ENCODE peak calls at places on chromosomes 3 and 15, in nine cellular contexts. B, Z, T, G, J, L, N, Q and E are unnamed samples.
A peak's percentile ranks its signal among the peaks of the same experiment; 100 is the strongest.

GRCh38 chr3:185264849-185265553 is 11.2 kb upstream of the EHHADH start:
- DNase-seq in B (no peak), Z (no peak), T (no peak), G (no peak), J (no peak), L (no peak), N (no peak), Q (no peak), E (no peak)

GRCh38 chr3:147462856-147463255 is 53.7 kb downstream of the ZIC1 start:
- DNase-seq in B (peak; percentile 0), Z (no peak), T (no peak), G (no peak), J (no peak), L (no peak), N (no peak), Q (no peak), E (no peak)

GRCh38 chr3:87766736-87767135 is 292.1 kb downstream of the CGGBP1 start:
- DNase-seq in B (no peak), Z (no peak), T (no peak), G (no peak), J (no peak), L (no peak), N (no peak), Q (peak; percentile 27), E (no peak)

GRCh38 chr3:186425788-186426730 is 64.0 kb upstream of the DGKG start:
- DNase-seq in B (peak; percentile 65), Z (no peak), T (peak; percentile 50), G (no peak), J (no peak), L (no peak), N (no peak), Q (peak; percentile 55), E (no peak)

GRCh38 chr3:32325957-32326356 is 65.7 kb upstream of the CMTM7 start:
- DNase-seq in B (no peak), Z (no peak), T (no peak), G (no peak), J (no peak), L (peak; percentile 2), N (no peak), Q (peak; percentile 23), E (no peak)

GRCh38 chr3:61829301-61830110 is 268.1 kb downstream of the PTPRG start:
- DNase-seq in B (peak; percentile 38), Z (no peak), T (no peak), G (no peak), J (no peak), L (no peak), N (no peak), Q (no peak), E (peak; percentile 59)

GRCh38 chr3:168472811-168473210 is 377.1 kb upstream of the GOLIM4 start:
- DNase-seq in B (no peak), Z (no peak), T (no peak), G (no peak), J (no peak), L (no peak), N (no peak), Q (no peak), E (no peak)

GRCh38 chr15:61137139-61137792 is 91.8 kb downstream of the RORA start:
- DNase-seq in B (no peak), Z (no peak), T (no peak), G (no peak), J (no peak), L (no peak), N (no peak), Q (no peak), E (no peak)

GRCh38 chr3:46222435-46223161 is 14.5 kb upstream of the CCR1 start:
- DNase-seq in B (no peak), Z (no peak), T (no peak), G (no peak), J (no peak), L (no peak), N (no peak), Q (no peak), E (no peak)

GRCh38 chr3:141431411-141432378 is 55.1 kb upstream of the RASA2 start:
- DNase-seq in B (no peak), Z (no peak), T (no peak), G (no peak), J (no peak), L (no peak), N (no peak), Q (no peak), E (no peak)

GRCh38 chr3:166367947-166368533 is 530.8 kb upstream of the BCHE start:
- DNase-seq in B (no peak), Z (no peak), T (no peak), G (no peak), J (no peak), L (no peak), N (no peak), Q (peak; percentile 1), E (no peak)

GRCh38 chr15:32704343-32705076 is 13.3 kb upstream of the GREM1 start:
- DNase-seq in B (peak; percentile 65), Z (no peak), T (no peak), G (no peak), J (no peak), L (peak; percentile 33), N (no peak), Q (no peak), E (no peak)

GRCh38 chr3:182618085-182618732 is 175.1 kb upstream of the ATP11B start:
- DNase-seq in B (peak; percentile 10), Z (no peak), T (peak; percentile 22), G (no peak), J (no peak), L (peak; percentile 48), N (no peak), Q (peak; percentile 66), E (no peak)

GRCh38 chr3:192354687-192355086 is 372.7 kb downstream of the FGF12 start:
- DNase-seq in B (no peak), Z (no peak), T (no peak), G (no peak), J (no peak), L (no peak), N (no peak), Q (no peak), E (no peak)

GRCh38 chr3:48157950-48158376 is 30.3 kb downstream of the CDC25A start:
- DNase-seq in B (peak; percentile 82), Z (no peak), T (peak; percentile 89), G (peak; percentile 67), J (peak; percentile 32), L (no peak), N (peak; percentile 20), Q (peak; percentile 59), E (peak; percentile 66)

GRCh38 chr3:27568393-27568792 is 84.2 kb upstream of the SLC4A7 start:
- DNase-seq in B (peak; percentile 58), Z (no peak), T (no peak), G (no peak), J (no peak), L (peak; percentile 34), N (no peak), Q (peak; percentile 63), E (peak; percentile 30)

GRCh38 chr3:142624725-142625440 is 28.7 kb downstream of the PLS1 start:
- DNase-seq in B (no peak), Z (no peak), T (no peak), G (no peak), J (no peak), L (no peak), N (no peak), Q (no peak), E (no peak)

GRCh38 chr3:172512363-172512762 is 10.9 kb downstream of the TNFSF10 start:
- DNase-seq in B (peak; percentile 50), Z (no peak), T (no peak), G (peak; percentile 83), J (peak; percentile 64), L (no peak), N (peak; percentile 60), Q (no peak), E (peak; percentile 52)

GRCh38 chr3:166362698-166363097 is 525.5 kb upstream of the BCHE start:
- DNase-seq in B (no peak), Z (no peak), T (no peak), G (no peak), J (no peak), L (no peak), N (no peak), Q (no peak), E (no peak)

GRCh38 chr3:65877160-65877559 is 161.6 kb downstream of the MAGI1 start:
- DNase-seq in B (no peak), Z (no peak), T (no peak), G (no peak), J (no peak), L (no peak), N (no peak), Q (no peak), E (no peak)